ENCODE peak calls at places on chromosomes 3 and 15, in four cellular contexts. One of them, this sample, is unnamed.

GRCh38 chr3:188043891-188044290 is 110.1 kb upstream of the LPP start:
- DNase-seq in choroid plexus epithelial cell: no peak
- DNase-seq in fibroblast of lung: no peak
- DNase-seq in tibial nerve: no peak
- DNase-seq in this sample: no peak

GRCh38 chr15:64686130-64686735 is 89.2 kb downstream of the RBPMS2 start:
- DNase-seq in fibroblast of lung: peak; percentile 41
- DNase-seq in choroid plexus epithelial cell: peak; percentile 79
- DNase-seq in tibial nerve: peak; percentile 80
- DNase-seq in this sample: peak; percentile 73

GRCh38 chr3:113439576-113439975 is 1.7 kb downstream of the CFAP44 start:
- DNase-seq in choroid plexus epithelial cell: peak; percentile 11
- DNase-seq in fibroblast of lung: no peak
- DNase-seq in tibial nerve: no peak
- DNase-seq in this sample: peak; percentile 12

GRCh38 chr15:77019476-77020331 is 24.8 kb downstream of the PSTPIP1 start:
- DNase-seq in tibial nerve: no peak
- DNase-seq in fibroblast of lung: peak; percentile 46
- DNase-seq in choroid plexus epithelial cell: peak; percentile 58
- DNase-seq in this sample: no peak

GRCh38 chr3:17153209-17153608 is 268.5 kb downstream of the PLCL2 start:
- DNase-seq in choroid plexus epithelial cell: no peak
- DNase-seq in tibial nerve: no peak
- DNase-seq in fibroblast of lung: no peak
- DNase-seq in this sample: no peak

GRCh38 chr3:45509038-45509767 is 85.3 kb upstream of the LIMD1 start:
- DNase-seq in fibroblast of lung: peak; percentile 99
- DNase-seq in tibial nerve: no peak
- DNase-seq in choroid plexus epithelial cell: peak; percentile 99
- DNase-seq in this sample: peak; percentile 64

GRCh38 chr3:29642393-29643033 is 361.6 kb downstream of the RBMS3 start:
- DNase-seq in tibial nerve: no peak
- DNase-seq in fibroblast of lung: peak; percentile 86
- DNase-seq in choroid plexus epithelial cell: peak; percentile 77
- DNase-seq in this sample: peak; percentile 56

GRCh38 chr3:62242846-62243245 is 130.5 kb downstream of the FEZF2 start:
- DNase-seq in tibial nerve: no peak
- DNase-seq in fibroblast of lung: no peak
- DNase-seq in choroid plexus epithelial cell: no peak
- DNase-seq in this sample: no peak

GRCh38 chr15:57213783-57214366 is 162.4 kb upstream of the CGNL1 start:
- DNase-seq in choroid plexus epithelial cell: peak; percentile 84
- DNase-seq in fibroblast of lung: peak; percentile 65
- DNase-seq in tibial nerve: peak; percentile 12
- DNase-seq in this sample: peak; percentile 79

GRCh38 chr3:170752571-170753155 is 117.3 kb downstream of the RPL22L1 start:
- DNase-seq in tibial nerve: no peak
- DNase-seq in fibroblast of lung: no peak
- DNase-seq in choroid plexus epithelial cell: no peak
- DNase-seq in this sample: no peak

GRCh38 chr3:62968128-62968527 is 92.9 kb upstream of the CADPS start:
- DNase-seq in fibroblast of lung: peak; percentile 72
- DNase-seq in choroid plexus epithelial cell: no peak
- DNase-seq in tibial nerve: no peak
- DNase-seq in this sample: no peak

GRCh38 chr15:81895723-81896122 is 150.1 kb downstream of the MEX3B start:
- DNase-seq in choroid plexus epithelial cell: no peak
- DNase-seq in fibroblast of lung: no peak
- DNase-seq in tibial nerve: no peak
- DNase-seq in this sample: no peak

GRCh38 chr15:68990755-68991500 is 23.6 kb upstream of the NOX5 start:
- DNase-seq in fibroblast of lung: no peak
- DNase-seq in choroid plexus epithelial cell: no peak
- DNase-seq in tibial nerve: no peak
- DNase-seq in this sample: no peak

GRCh38 chr3:75180945-75181298 is 483.2 kb upstream of the FRG2C start:
- DNase-seq in fibroblast of lung: no peak
- DNase-seq in choroid plexus epithelial cell: no peak
- DNase-seq in tibial nerve: no peak
- DNase-seq in this sample: no peak

GRCh38 chr15:25246641-25247417 is 192.0 kb downstream of the UBE3A start:
- DNase-seq in tibial nerve: no peak
- DNase-seq in choroid plexus epithelial cell: no peak
- DNase-seq in fibroblast of lung: no peak
- DNase-seq in this sample: no peak

DNA sequence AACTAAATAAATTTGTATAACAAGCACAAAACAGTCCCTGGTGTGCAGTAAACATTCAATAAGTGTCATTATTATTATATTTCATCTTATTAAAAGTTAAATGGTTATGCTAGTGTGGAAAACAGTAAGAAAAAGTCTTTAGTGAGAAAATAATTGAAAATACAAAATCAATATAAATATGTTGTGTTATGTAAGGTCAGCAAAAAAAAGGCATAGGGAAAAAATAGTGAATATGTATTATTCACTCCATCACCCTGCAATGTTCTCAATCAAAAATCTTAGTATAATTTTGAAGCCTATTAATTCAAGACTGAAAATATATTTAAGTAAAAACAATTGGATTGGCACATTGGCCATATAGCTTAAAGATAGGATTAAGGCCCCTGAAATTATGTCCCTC is 63.3 kb upstream of the KCNMB2 start:
- DNase-seq in fibroblast of lung: no peak
- DNase-seq in choroid plexus epithelial cell: no peak
- DNase-seq in tibial nerve: no peak
- DNase-seq in this sample: no peak
- TF ChIP-seq CTCF in fibroblast of lung: no peak
- TF ChIP-seq CTCF in choroid plexus epithelial cell: no peak
- TF ChIP-seq CTCF in tibial nerve: no peak
- TF ChIP-seq CTCF in this sample: no peak

GRCh38 chr15:42461261-42461660 is 29.7 kb downstream of the ZNF106 start:
- DNase-seq in tibial nerve: no peak
- DNase-seq in fibroblast of lung: no peak
- DNase-seq in choroid plexus epithelial cell: no peak
- DNase-seq in this sample: no peak

GRCh38 chr15:42457445-42458442 is 33.2 kb downstream of the ZNF106 start:
- DNase-seq in tibial nerve: peak; percentile 71
- DNase-seq in fibroblast of lung: peak; percentile 96
- DNase-seq in choroid plexus epithelial cell: peak; percentile 98
- DNase-seq in this sample: peak; percentile 98

GRCh38 chr15:42453826-42454225 is 37.1 kb downstream of the ZNF106 start:
- DNase-seq in fibroblast of lung: no peak
- DNase-seq in choroid plexus epithelial cell: peak; percentile 26
- DNase-seq in tibial nerve: no peak
- DNase-seq in this sample: no peak

GRCh38 chr15:42456971-42457370 is 34.0 kb downstream of the ZNF106 start:
- DNase-seq in fibroblast of lung: peak; percentile 25
- DNase-seq in choroid plexus epithelial cell: peak; percentile 41
- DNase-seq in tibial nerve: no peak
- DNase-seq in this sample: peak; percentile 48

GRCh38 chr15:42456539-42456938 is 34.4 kb downstream of the ZNF106 start:
- DNase-seq in choroid plexus epithelial cell: peak; percentile 19
- DNase-seq in fibroblast of lung: peak; percentile 35
- DNase-seq in tibial nerve: no peak
- DNase-seq in this sample: peak; percentile 41
- H3K4me3 ChIP-seq in choroid plexus epithelial cell: peak overlapping the region; percentile 55
- H3K4me3 ChIP-seq in fibroblast of lung: peak overlapping the region; percentile 64
- H3K4me3 ChIP-seq in tibial nerve: peak overlapping the region; percentile 21
- H3K4me3 ChIP-seq in this sample: no peak overlapping the region

GRCh38 chr3:84692261-84692660 is 266.5 kb upstream of the CADM2 start:
- DNase-seq in tibial nerve: no peak
- DNase-seq in choroid plexus epithelial cell: no peak
- DNase-seq in fibroblast of lung: no peak
- DNase-seq in this sample: no peak
- TF ChIP-seq CTCF in tibial nerve: no peak
- TF ChIP-seq CTCF in choroid plexus epithelial cell: no peak
- TF ChIP-seq CTCF in fibroblast of lung: no peak
- TF ChIP-seq CTCF in this sample: no peak

GRCh38 chr3:41196499-41197410 is 2.5 kb upstream of the CTNNB1 start:
- DNase-seq in choroid plexus epithelial cell: no peak
- DNase-seq in tibial nerve: no peak
- DNase-seq in fibroblast of lung: no peak
- DNase-seq in this sample: no peak

GRCh38 chr3:41198526-41198925 is 779 bp upstream of the CTNNB1 start:
- DNase-seq in fibroblast of lung: peak; percentile 23
- DNase-seq in choroid plexus epithelial cell: peak; percentile 32
- DNase-seq in tibial nerve: peak; percentile 43
- DNase-seq in this sample: peak; percentile 26

GRCh38 chr3:41199866-41200668 is 762 bp downstream of the CTNNB1 start:
- DNase-seq in tibial nerve: peak; percentile 38
- DNase-seq in choroid plexus epithelial cell: peak; percentile 50
- DNase-seq in fibroblast of lung: peak; percentile 22
- DNase-seq in this sample: peak; percentile 38

GRCh38 chr3:41198950-41199865 is at the start of gene CTNNB1:
- DNase-seq in choroid plexus epithelial cell: peak; percentile 98
- DNase-seq in fibroblast of lung: peak; percentile 98
- DNase-seq in tibial nerve: peak; percentile 95
- DNase-seq in this sample: peak; percentile 98

DNA sequence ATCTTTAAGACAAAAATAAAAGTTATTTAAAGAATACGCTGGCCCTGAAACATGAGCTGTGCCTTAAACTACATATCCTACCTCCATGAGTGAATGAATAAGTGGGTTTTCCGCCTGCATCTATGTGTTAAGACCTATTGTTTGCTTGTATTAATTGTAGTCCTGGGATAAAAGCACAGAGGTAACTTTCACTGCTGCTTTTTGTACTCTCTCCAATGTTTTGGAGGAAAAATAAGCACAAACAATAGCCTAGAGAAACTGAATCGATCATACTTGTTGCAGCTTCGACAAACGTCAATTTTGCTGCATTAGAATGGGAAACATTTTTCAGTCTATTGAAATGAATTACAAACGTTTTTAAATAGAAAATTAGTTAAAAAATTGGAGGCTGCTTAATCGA is 1.3 kb upstream of the CTNNB1 start:
- DNase-seq in fibroblast of lung: no peak
- DNase-seq in choroid plexus epithelial cell: no peak
- DNase-seq in tibial nerve: no peak
- DNase-seq in this sample: no peak
- H3K4me3 ChIP-seq in fibroblast of lung: no peak overlapping the region
- H3K4me3 ChIP-seq in choroid plexus epithelial cell: no peak overlapping the region
- H3K4me3 ChIP-seq in tibial nerve: no peak overlapping the region
- H3K4me3 ChIP-seq in this sample: no peak overlapping the region

DNA sequence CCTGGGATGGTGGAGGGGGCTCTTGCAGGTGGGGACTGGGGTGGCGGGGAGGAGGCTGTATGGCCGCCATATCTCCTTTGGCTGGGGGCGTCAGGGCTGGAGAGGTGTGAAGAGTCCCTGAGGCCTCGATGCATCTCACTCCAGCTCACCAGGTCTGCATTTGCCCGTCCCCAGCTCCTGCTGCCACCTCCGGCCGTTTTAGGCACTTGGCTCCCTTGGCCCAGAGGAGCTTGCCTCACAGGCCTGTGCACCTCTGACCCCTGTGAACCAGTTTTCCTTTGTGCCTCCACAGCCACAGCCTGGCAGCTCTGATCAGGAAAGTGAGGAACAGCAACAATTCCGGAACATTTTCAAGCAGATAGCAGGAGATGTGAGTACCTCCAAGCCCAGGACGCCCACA is 49.7 kb downstream of the CAPN3 start:
- DNase-seq in fibroblast of lung: no peak
- DNase-seq in tibial nerve: no peak
- DNase-seq in choroid plexus epithelial cell: no peak
- DNase-seq in this sample: no peak
- TF ChIP-seq CTCF in fibroblast of lung: no peak
- TF ChIP-seq CTCF in tibial nerve: no peak
- TF ChIP-seq CTCF in choroid plexus epithelial cell: no peak
- TF ChIP-seq CTCF in this sample: no peak

DNA sequence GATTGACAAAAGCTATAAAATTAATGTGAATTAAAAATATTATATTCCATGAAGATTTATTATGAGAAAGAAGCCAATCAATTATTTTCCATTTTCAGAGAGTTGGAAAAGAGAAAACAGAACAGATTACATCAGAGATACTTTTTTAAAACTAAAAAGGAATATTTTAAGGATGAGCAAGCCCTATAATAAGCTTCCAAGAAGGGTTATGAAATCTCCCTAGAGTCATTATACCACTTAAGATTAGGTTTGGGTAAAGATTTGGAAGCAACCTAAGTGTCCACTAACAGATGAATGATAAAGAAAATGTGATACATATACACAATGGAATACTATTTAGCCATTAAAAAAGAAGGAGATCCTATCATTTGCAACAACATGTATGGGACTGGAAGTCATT is 51.6 kb upstream of the FSIP1 start:
- DNase-seq in tibial nerve: no peak
- DNase-seq in choroid plexus epithelial cell: peak; percentile 39
- DNase-seq in fibroblast of lung: peak; percentile 68
- DNase-seq in this sample: peak; percentile 81
- H3K4me3 ChIP-seq in tibial nerve: no peak overlapping the region
- H3K4me3 ChIP-seq in choroid plexus epithelial cell: no peak overlapping the region
- H3K4me3 ChIP-seq in fibroblast of lung: no peak overlapping the region
- H3K4me3 ChIP-seq in this sample: no peak overlapping the region

GRCh38 chr3:20140881-20141280 is 45.1 kb downstream of the SGO1 start:
- DNase-seq in fibroblast of lung: no peak
- DNase-seq in choroid plexus epithelial cell: no peak
- DNase-seq in tibial nerve: no peak
- DNase-seq in this sample: no peak
- TF ChIP-seq CTCF in fibroblast of lung: no peak
- TF ChIP-seq CTCF in choroid plexus epithelial cell: no peak
- TF ChIP-seq CTCF in tibial nerve: no peak
- TF ChIP-seq CTCF in this sample: no peak

GRCh38 chr3:63979093-63979492 is 44.2 kb downstream of the PSMD6 start:
- DNase-seq in choroid plexus epithelial cell: peak; percentile 46
- DNase-seq in tibial nerve: no peak
- DNase-seq in fibroblast of lung: peak; percentile 58
- DNase-seq in this sample: peak; percentile 85
- H3K4me3 ChIP-seq in choroid plexus epithelial cell: no peak overlapping the region
- H3K4me3 ChIP-seq in tibial nerve: no peak overlapping the region
- H3K4me3 ChIP-seq in fibroblast of lung: no peak overlapping the region
- H3K4me3 ChIP-seq in this sample: no peak overlapping the region

GRCh38 chr3:177426151-177426904 is 229.0 kb upstream of the TBL1XR1 start:
- DNase-seq in tibial nerve: no peak
- DNase-seq in choroid plexus epithelial cell: no peak
- DNase-seq in fibroblast of lung: no peak
- DNase-seq in this sample: peak; percentile 19
- TF ChIP-seq CTCF in tibial nerve: no peak
- TF ChIP-seq CTCF in choroid plexus epithelial cell: no peak
- TF ChIP-seq CTCF in fibroblast of lung: no peak
- TF ChIP-seq CTCF in this sample: no peak

GRCh38 chr3:47008851-47009224 is 29.4 kb downstream of the NBEAL2 start:
- DNase-seq in choroid plexus epithelial cell: no peak
- DNase-seq in tibial nerve: no peak
- DNase-seq in fibroblast of lung: no peak
- DNase-seq in this sample: no peak
- H3K4me3 ChIP-seq in choroid plexus epithelial cell: peak overlapping the region; percentile 67
- H3K4me3 ChIP-seq in tibial nerve: peak overlapping the region; percentile 67
- H3K4me3 ChIP-seq in fibroblast of lung: peak overlapping the region; percentile 35
- H3K4me3 ChIP-seq in this sample: peak overlapping the region; percentile 51

This sample was measured in cardiac fibroblast.